ENCODE peak calls at places on chromosomes 2 and 18, in four cellular contexts. One of them, this sample, is unnamed.

GRCh38 chr2:159136405-159136804 is 150.1 kb downstream of the WDSUB1 start:
- DNase-seq in skeletal muscle cell: no peak
- DNase-seq in AG04450: no peak
- DNase-seq in adipocyte: no peak
- DNase-seq in this sample: no peak

GRCh38 chr2:61165946-61166345 is 4.0 kb downstream of the C2orf74 start:
- DNase-seq in skeletal muscle cell: no peak
- DNase-seq in AG04450: no peak
- DNase-seq in adipocyte: no peak
- DNase-seq in this sample: no peak

GRCh38 chr2:11907178-11907577 is 160.7 kb downstream of the LPIN1 start:
- DNase-seq in skeletal muscle cell: no peak
- DNase-seq in AG04450: no peak
- DNase-seq in adipocyte: no peak
- DNase-seq in this sample: no peak

GRCh38 chr2:179049203-179049545 is 763 bp downstream of the CCDC141 start:
- DNase-seq in skeletal muscle cell: no peak
- DNase-seq in AG04450: no peak
- DNase-seq in adipocyte: no peak
- DNase-seq in this sample: no peak

GRCh38 chr2:233204286-233204936 is 47.1 kb upstream of the ATG16L1 start:
- DNase-seq in skeletal muscle cell: no peak
- DNase-seq in AG04450: no peak
- DNase-seq in adipocyte: no peak
- DNase-seq in this sample: no peak

GRCh38 chr2:109562421-109562820 is 51.3 kb downstream of the SEPTIN10 start:
- DNase-seq in skeletal muscle cell: no peak
- DNase-seq in AG04450: no peak
- DNase-seq in adipocyte: no peak
- DNase-seq in this sample: no peak

GRCh38 chr2:181066333-181066732 is 85.9 kb downstream of the UBE2E3 start:
- DNase-seq in skeletal muscle cell: no peak
- DNase-seq in AG04450: no peak
- DNase-seq in adipocyte: no peak
- DNase-seq in this sample: no peak

GRCh38 chr2:9979977-9980376 is 28.5 kb downstream of the GRHL1 start:
- DNase-seq in skeletal muscle cell: no peak
- DNase-seq in AG04450: no peak
- DNase-seq in adipocyte: no peak
- DNase-seq in this sample: no peak

GRCh38 chr2:171330155-171330956 is 103.4 kb downstream of the METTL8 start:
- DNase-seq in skeletal muscle cell: no peak
- DNase-seq in AG04450: no peak
- DNase-seq in adipocyte: no peak
- DNase-seq in this sample: no peak
- H3K4me3 ChIP-seq in skeletal muscle cell: no peak
- H3K4me3 ChIP-seq in AG04450: no peak
- H3K4me3 ChIP-seq in adipocyte: no peak
- H3K4me3 ChIP-seq in this sample: no peak

GRCh38 chr2:21004181-21004572 is 39.7 kb downstream of the APOB start:
- DNase-seq in skeletal muscle cell: no peak
- DNase-seq in AG04450: no peak
- DNase-seq in adipocyte: no peak
- DNase-seq in this sample: no peak
- H3K4me3 ChIP-seq in skeletal muscle cell: no peak
- H3K4me3 ChIP-seq in AG04450: no peak
- H3K4me3 ChIP-seq in adipocyte: no peak
- H3K4me3 ChIP-seq in this sample: no peak

GRCh38 chr18:45757005-45757404 is 33.0 kb downstream of the SLC14A1 start:
- DNase-seq in skeletal muscle cell: no peak
- DNase-seq in AG04450: no peak
- DNase-seq in adipocyte: no peak
- DNase-seq in this sample: no peak
- H3K4me3 ChIP-seq in skeletal muscle cell: no peak
- H3K4me3 ChIP-seq in AG04450: no peak
- H3K4me3 ChIP-seq in adipocyte: no peak
- H3K4me3 ChIP-seq in this sample: no peak

GRCh38 chr18:46322411-46322891 is 218.3 kb downstream of the HAUS1 start:
- DNase-seq in skeletal muscle cell: no peak
- DNase-seq in AG04450: no peak
- DNase-seq in adipocyte: no peak
- DNase-seq in this sample: no peak

GRCh38 chr18:46322941-46323340 is 218.8 kb downstream of the HAUS1 start:
- DNase-seq in skeletal muscle cell: no peak
- DNase-seq in AG04450: no peak
- DNase-seq in adipocyte: no peak
- DNase-seq in this sample: no peak

GRCh38 chr18:46325836-46326235 is 221.7 kb downstream of the HAUS1 start:
- DNase-seq in skeletal muscle cell: no peak
- DNase-seq in AG04450: no peak
- DNase-seq in adipocyte: no peak
- DNase-seq in this sample: no peak

GRCh38 chr18:46324087-46324486 is 219.9 kb downstream of the HAUS1 start:
- DNase-seq in skeletal muscle cell: no peak
- DNase-seq in AG04450: no peak
- DNase-seq in adipocyte: no peak
- DNase-seq in this sample: no peak

GRCh38 chr18:46324556-46324955 is 220.4 kb downstream of the HAUS1 start:
- DNase-seq in skeletal muscle cell: peak
- DNase-seq in AG04450: peak
- DNase-seq in adipocyte: peak
- DNase-seq in this sample: no peak
- H3K4me3 ChIP-seq in skeletal muscle cell: no peak
- H3K4me3 ChIP-seq in AG04450: no peak
- H3K4me3 ChIP-seq in adipocyte: no peak
- H3K4me3 ChIP-seq in this sample: no peak

GRCh38 chr2:104849618-104850097 is 4.3 kb upstream of the POU3F3 start:
- DNase-seq in skeletal muscle cell: no peak
- DNase-seq in AG04450: peak
- DNase-seq in adipocyte: peak
- DNase-seq in this sample: no peak
- H3K4me3 ChIP-seq in skeletal muscle cell: no peak
- H3K4me3 ChIP-seq in AG04450: no peak
- H3K4me3 ChIP-seq in adipocyte: no peak
- H3K4me3 ChIP-seq in this sample: no peak

GRCh38 chr2:121075641-121076500 is 209.1 kb downstream of the TFCP2L1 start:
- DNase-seq in skeletal muscle cell: no peak
- DNase-seq in AG04450: no peak
- DNase-seq in adipocyte: no peak
- DNase-seq in this sample: no peak

GRCh38 chr2:121075006-121075545 is 209.9 kb downstream of the TFCP2L1 start:
- DNase-seq in skeletal muscle cell: peak
- DNase-seq in AG04450: peak
- DNase-seq in adipocyte: peak
- DNase-seq in this sample: no peak

GRCh38 chr2:121073320-121074210 is 211.4 kb downstream of the TFCP2L1 start:
- DNase-seq in skeletal muscle cell: no peak
- DNase-seq in AG04450: no peak
- DNase-seq in adipocyte: no peak
- DNase-seq in this sample: no peak

GRCh38 chr2:121072784-121073183 is 212.2 kb downstream of the TFCP2L1 start:
- DNase-seq in skeletal muscle cell: no peak
- DNase-seq in AG04450: no peak
- DNase-seq in adipocyte: no peak
- DNase-seq in this sample: no peak

DNA sequence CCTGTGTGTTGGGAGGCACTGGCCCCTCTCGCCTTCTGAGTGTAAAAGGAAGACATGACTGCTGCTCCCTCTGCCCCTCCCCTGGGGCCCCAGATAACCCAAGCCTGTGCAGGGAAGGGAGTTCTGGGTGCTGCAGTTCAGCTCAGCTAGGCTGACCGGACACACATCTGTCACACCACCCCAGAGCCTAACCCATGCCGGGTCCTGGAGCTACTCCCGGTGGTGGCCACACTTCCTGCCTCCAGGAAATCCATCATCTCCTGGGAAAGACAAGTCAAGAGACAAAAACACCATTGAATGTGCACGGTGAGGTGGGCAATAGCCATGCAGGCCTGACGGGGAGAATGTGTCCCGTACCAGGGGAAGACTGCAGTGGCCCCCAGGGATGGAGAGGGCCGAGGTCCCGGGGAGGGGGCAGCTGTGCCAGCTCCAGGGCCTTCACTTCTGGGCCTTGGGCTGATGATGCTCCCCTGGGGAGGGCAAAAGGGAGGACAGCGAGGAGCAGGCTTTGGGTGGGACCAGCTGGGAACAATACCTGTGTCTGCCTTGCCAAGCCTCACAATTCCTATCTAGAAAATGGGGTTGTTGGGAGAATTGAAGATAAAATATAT is 210.6 kb downstream of the TFCP2L1 start:
- DNase-seq in skeletal muscle cell: no peak
- DNase-seq in AG04450: no peak
- DNase-seq in adipocyte: no peak
- DNase-seq in this sample: no peak
- H3K4me3 ChIP-seq in skeletal muscle cell: no peak
- H3K4me3 ChIP-seq in AG04450: no peak
- H3K4me3 ChIP-seq in adipocyte: no peak
- H3K4me3 ChIP-seq in this sample: no peak

GRCh38 chr2:42470706-42471105 is 23.1 kb downstream of the KCNG3 start:
- DNase-seq in skeletal muscle cell: no peak
- DNase-seq in AG04450: no peak
- DNase-seq in adipocyte: no peak
- DNase-seq in this sample: no peak

GRCh38 chr2:42480402-42480801 is 13.4 kb downstream of the KCNG3 start:
- DNase-seq in skeletal muscle cell: no peak
- DNase-seq in AG04450: no peak
- DNase-seq in adipocyte: no peak
- DNase-seq in this sample: no peak

GRCh38 chr2:42474765-42475454 is 18.9 kb downstream of the KCNG3 start:
- DNase-seq in skeletal muscle cell: no peak
- DNase-seq in AG04450: no peak
- DNase-seq in adipocyte: no peak
- DNase-seq in this sample: no peak
- H3K4me3 ChIP-seq in skeletal muscle cell: no peak
- H3K4me3 ChIP-seq in AG04450: no peak
- H3K4me3 ChIP-seq in adipocyte: no peak
- H3K4me3 ChIP-seq in this sample: no peak

GRCh38 chr2:144598906-144599305 is 79.0 kb upstream of the ZEB2 start:
- DNase-seq in skeletal muscle cell: no peak
- DNase-seq in AG04450: no peak
- DNase-seq in adipocyte: no peak
- DNase-seq in this sample: no peak

GRCh38 chr2:144595279-144595678 is 75.4 kb upstream of the ZEB2 start:
- DNase-seq in skeletal muscle cell: no peak
- DNase-seq in AG04450: no peak
- DNase-seq in adipocyte: no peak
- DNase-seq in this sample: no peak

GRCh38 chr2:144597894-144598593 is 78.1 kb upstream of the ZEB2 start:
- DNase-seq in skeletal muscle cell: no peak
- DNase-seq in AG04450: no peak
- DNase-seq in adipocyte: no peak
- DNase-seq in this sample: no peak

GRCh38 chr2:144595686-144596073 is 75.8 kb upstream of the ZEB2 start:
- DNase-seq in skeletal muscle cell: no peak
- DNase-seq in AG04450: no peak
- DNase-seq in adipocyte: no peak
- DNase-seq in this sample: no peak

GRCh38 chr2:144596074-144596871 is 76.4 kb upstream of the ZEB2 start:
- DNase-seq in skeletal muscle cell: no peak
- DNase-seq in AG04450: peak
- DNase-seq in adipocyte: peak
- DNase-seq in this sample: no peak
- H3K4me3 ChIP-seq in skeletal muscle cell: no peak
- H3K4me3 ChIP-seq in AG04450: peak
- H3K4me3 ChIP-seq in adipocyte: no peak
- H3K4me3 ChIP-seq in this sample: no peak

DNA sequence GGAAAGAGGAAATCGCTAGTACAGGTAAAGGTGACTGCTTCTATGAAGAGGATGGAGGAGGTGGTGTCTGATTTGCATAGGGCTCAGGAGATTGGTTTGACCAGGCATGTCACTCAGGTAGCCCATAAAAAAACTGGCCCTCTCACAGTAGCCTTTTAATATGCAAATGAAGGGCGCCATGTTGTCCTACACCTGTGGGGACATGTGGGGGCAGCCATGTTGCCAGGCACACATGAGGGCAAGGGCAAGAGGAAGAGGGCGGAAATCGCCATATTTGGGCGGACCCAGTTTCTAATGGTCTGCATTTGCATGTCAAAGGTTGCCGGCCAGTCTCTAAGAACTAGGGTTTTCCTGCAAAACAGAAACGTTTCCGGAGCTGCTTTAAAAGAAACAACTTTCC is 1330.6 kb downstream of the DSC3 start:
- DNase-seq in skeletal muscle cell: no peak
- DNase-seq in AG04450: no peak
- DNase-seq in adipocyte: no peak
- DNase-seq in this sample: peak
- H3K4me3 ChIP-seq in skeletal muscle cell: no peak
- H3K4me3 ChIP-seq in AG04450: no peak
- H3K4me3 ChIP-seq in adipocyte: no peak
- H3K4me3 ChIP-seq in this sample: no peak